ENCODE peak calls at places on chromosomes 4 and X, in five cellular contexts. One of them, this sample, is unnamed.

GRCh38 chr4:45629717-45630116 is 494.1 kb downstream of the GABRG1 start:
- DNase-seq in CD4-positive, alpha-beta T cell: no peak
- DNase-seq in Calu3: no peak
- DNase-seq in NCI-H1436: no peak
- DNase-seq in Panc1: no peak
- DNase-seq in this sample: no peak

GRCh38 chr4:76950846-76951321 is 1.3 kb downstream of the SEPTIN11 start:
- DNase-seq in CD4-positive, alpha-beta T cell: no peak
- DNase-seq in Calu3: no peak
- DNase-seq in NCI-H1436: peak
- DNase-seq in Panc1: no peak
- DNase-seq in this sample: no peak

GRCh38 chrX:31139966-31140365 is 68.1 kb upstream of the FTHL17 start:
- DNase-seq in CD4-positive, alpha-beta T cell: no peak
- DNase-seq in Calu3: no peak
- DNase-seq in NCI-H1436: no peak
- DNase-seq in Panc1: no peak
- DNase-seq in this sample: no peak

GRCh38 chr4:2402053-2402452 is 16.4 kb downstream of the ZFYVE28 start:
- DNase-seq in CD4-positive, alpha-beta T cell: peak
- DNase-seq in Calu3: no peak
- DNase-seq in NCI-H1436: no peak
- DNase-seq in Panc1: no peak
- DNase-seq in this sample: no peak

GRCh38 chr4:137650051-137650450 is 117.8 kb upstream of the PCDH18 start:
- DNase-seq in CD4-positive, alpha-beta T cell: no peak
- DNase-seq in Calu3: no peak
- DNase-seq in NCI-H1436: no peak
- DNase-seq in Panc1: no peak
- DNase-seq in this sample: no peak

GRCh38 chr4:26692014-26692726 is 108.3 kb downstream of the TBC1D19 start:
- DNase-seq in CD4-positive, alpha-beta T cell: no peak
- DNase-seq in Calu3: no peak
- DNase-seq in NCI-H1436: no peak
- DNase-seq in Panc1: no peak
- DNase-seq in this sample: no peak

GRCh38 chr4:173436149-173436579 is 37.2 kb upstream of the SCRG1 start:
- DNase-seq in CD4-positive, alpha-beta T cell: no peak
- DNase-seq in Calu3: no peak
- DNase-seq in NCI-H1436: no peak
- DNase-seq in Panc1: no peak
- DNase-seq in this sample: no peak

GRCh38 chrX:17567173-17567572 is 170.1 kb upstream of the SCML1 start:
- DNase-seq in CD4-positive, alpha-beta T cell: no peak
- DNase-seq in Calu3: no peak
- DNase-seq in NCI-H1436: no peak
- DNase-seq in Panc1: no peak
- DNase-seq in this sample: no peak

GRCh38 chr4:120964596-120964995 is 42.1 kb upstream of the PRDM5 start:
- DNase-seq in CD4-positive, alpha-beta T cell: no peak
- DNase-seq in Calu3: no peak
- DNase-seq in NCI-H1436: no peak
- DNase-seq in Panc1: no peak
- DNase-seq in this sample: no peak

GRCh38 chr4:119238068-119238722 is 25.7 kb downstream of the USP53 start:
- DNase-seq in CD4-positive, alpha-beta T cell: no peak
- DNase-seq in Calu3: no peak
- DNase-seq in NCI-H1436: no peak
- DNase-seq in Panc1: no peak
- DNase-seq in this sample: no peak

GRCh38 chr4:76984788-76985211 is 35.2 kb downstream of the SEPTIN11 start:
- DNase-seq in CD4-positive, alpha-beta T cell: no peak
- DNase-seq in Calu3: no peak
- DNase-seq in NCI-H1436: no peak
- DNase-seq in Panc1: peak
- DNase-seq in this sample: no peak

GRCh38 chr4:165351359-165352130 is 24.1 kb downstream of the MSMO1 start:
- DNase-seq in CD4-positive, alpha-beta T cell: no peak
- DNase-seq in Calu3: no peak
- DNase-seq in NCI-H1436: no peak
- DNase-seq in Panc1: no peak
- DNase-seq in this sample: no peak

GRCh38 chrX:103629295-103630170 is 758 bp downstream of the TCEAL1 start:
- DNase-seq in CD4-positive, alpha-beta T cell: no peak
- DNase-seq in Calu3: peak
- DNase-seq in NCI-H1436: peak
- DNase-seq in Panc1: peak
- DNase-seq in this sample: no peak

GRCh38 chr4:28357985-28358384 is 1497.3 kb downstream of the STIM2 start:
- DNase-seq in CD4-positive, alpha-beta T cell: no peak
- DNase-seq in Calu3: no peak
- DNase-seq in NCI-H1436: no peak
- DNase-seq in Panc1: no peak
- DNase-seq in this sample: no peak

GRCh38 chrX:43269201-43269600 is 386.9 kb upstream of the MAOA start:
- DNase-seq in CD4-positive, alpha-beta T cell: no peak
- DNase-seq in Calu3: no peak
- DNase-seq in NCI-H1436: no peak
- DNase-seq in Panc1: no peak
- DNase-seq in this sample: no peak

GRCh38 chrX:119655125-119655524 is 37.8 kb downstream of the SEPTIN6 start:
- DNase-seq in CD4-positive, alpha-beta T cell: peak
- DNase-seq in Calu3: no peak
- DNase-seq in NCI-H1436: no peak
- DNase-seq in Panc1: no peak
- DNase-seq in this sample: no peak

GRCh38 chr4:38400946-38401345 is 263.1 kb upstream of the KLF3 start:
- DNase-seq in CD4-positive, alpha-beta T cell: no peak
- DNase-seq in Calu3: no peak
- DNase-seq in NCI-H1436: no peak
- DNase-seq in Panc1: no peak
- DNase-seq in this sample: no peak

GRCh38 chrX:67607436-67607835 is 63.6 kb downstream of the AR start:
- DNase-seq in CD4-positive, alpha-beta T cell: no peak
- DNase-seq in Calu3: no peak
- DNase-seq in NCI-H1436: no peak
- DNase-seq in Panc1: no peak
- DNase-seq in this sample: no peak

This sample was measured in natural killer cell.